ENCODE peak calls at places on chromosomes 5 and 9, in five cellular contexts. One of them, this sample, is unnamed.

GRCh38 chr9:84314306-84314705 is 26.3 kb downstream of the SLC28A3 start:
- DNase-seq in ascending aorta: no peak
- DNase-seq in neural crest cell: no peak
- DNase-seq in brain microvascular endothelial cell: no peak
- DNase-seq in GM13976: no peak
- DNase-seq in this sample: no peak

GRCh38 chr5:157511656-157512644 is 51.9 kb downstream of the NIPAL4 start:
- DNase-seq in brain microvascular endothelial cell: peak
- DNase-seq in GM13976: no peak
- DNase-seq in neural crest cell: peak
- DNase-seq in ascending aorta: peak
- DNase-seq in this sample: peak

GRCh38 chr5:956941-957729 is 51.5 kb upstream of the NKD2 start:
- DNase-seq in ascending aorta: no peak
- DNase-seq in brain microvascular endothelial cell: peak
- DNase-seq in GM13976: peak
- DNase-seq in neural crest cell: no peak
- DNase-seq in this sample: peak

GRCh38 chr5:27465140-27465539 is 426.8 kb upstream of the CDH9 start:
- DNase-seq in neural crest cell: no peak
- DNase-seq in GM13976: no peak
- DNase-seq in ascending aorta: no peak
- DNase-seq in brain microvascular endothelial cell: no peak
- DNase-seq in this sample: no peak

GRCh38 chr9:78366827-78367226 is 69.9 kb downstream of the PSAT1 start:
- DNase-seq in neural crest cell: no peak
- DNase-seq in ascending aorta: no peak
- DNase-seq in GM13976: no peak
- DNase-seq in brain microvascular endothelial cell: no peak
- DNase-seq in this sample: no peak

GRCh38 chr5:83472508-83473343 is 1.2 kb downstream of the VCAN start:
- DNase-seq in ascending aorta: peak
- DNase-seq in brain microvascular endothelial cell: no peak
- DNase-seq in neural crest cell: peak
- DNase-seq in GM13976: peak
- DNase-seq in this sample: peak

GRCh38 chr5:9898319-9898718 is 268.2 kb upstream of the TAS2R1 start:
- DNase-seq in brain microvascular endothelial cell: peak
- DNase-seq in GM13976: no peak
- DNase-seq in neural crest cell: peak
- DNase-seq in ascending aorta: no peak
- DNase-seq in this sample: peak

GRCh38 chr5:854966-855743 is 4.4 kb upstream of the ZDHHC11 start:
- DNase-seq in ascending aorta: no peak
- DNase-seq in GM13976: no peak
- DNase-seq in neural crest cell: no peak
- DNase-seq in brain microvascular endothelial cell: no peak
- DNase-seq in this sample: no peak

GRCh38 chr5:33258553-33258952 is 182.2 kb upstream of the TARS1 start:
- DNase-seq in ascending aorta: no peak
- DNase-seq in neural crest cell: no peak
- DNase-seq in brain microvascular endothelial cell: peak
- DNase-seq in GM13976: no peak
- DNase-seq in this sample: peak

GRCh38 chr9:32524558-32525461 is 1.2 kb downstream of the RIGI start:
- DNase-seq in neural crest cell: no peak
- DNase-seq in brain microvascular endothelial cell: peak
- DNase-seq in GM13976: no peak
- DNase-seq in ascending aorta: no peak
- DNase-seq in this sample: no peak

GRCh38 chr9:100011062-100011681 is 87.6 kb downstream of the ERP44 start:
- DNase-seq in brain microvascular endothelial cell: peak
- DNase-seq in neural crest cell: peak
- DNase-seq in GM13976: peak
- DNase-seq in ascending aorta: no peak
- DNase-seq in this sample: peak

GRCh38 chr5:133581348-133581747 is 31.0 kb downstream of the FSTL4 start:
- DNase-seq in ascending aorta: no peak
- DNase-seq in brain microvascular endothelial cell: no peak
- DNase-seq in neural crest cell: no peak
- DNase-seq in GM13976: no peak
- DNase-seq in this sample: no peak

GRCh38 chr5:8784692-8785091 is 761.2 kb downstream of the SEMA5A start:
- DNase-seq in GM13976: no peak
- DNase-seq in ascending aorta: no peak
- DNase-seq in neural crest cell: no peak
- DNase-seq in brain microvascular endothelial cell: no peak
- DNase-seq in this sample: no peak

GRCh38 chr9:114309096-114309495 is 13.8 kb upstream of the ORM1 start:
- DNase-seq in brain microvascular endothelial cell: no peak
- DNase-seq in GM13976: no peak
- DNase-seq in ascending aorta: no peak
- DNase-seq in neural crest cell: no peak
- DNase-seq in this sample: no peak

GRCh38 chr9:35518981-35519679 is 29.2 kb downstream of the RUSC2 start:
- DNase-seq in GM13976: no peak
- DNase-seq in brain microvascular endothelial cell: peak
- DNase-seq in neural crest cell: no peak
- DNase-seq in ascending aorta: no peak
- DNase-seq in this sample: peak

GRCh38 chr5:16721151-16722102 is 104.6 kb upstream of the RETREG1 start:
- DNase-seq in brain microvascular endothelial cell: no peak
- DNase-seq in ascending aorta: no peak
- DNase-seq in GM13976: no peak
- DNase-seq in neural crest cell: no peak
- DNase-seq in this sample: no peak

GRCh38 chr5:151696470-151697061 is 9.9 kb upstream of the SPARC start:
- DNase-seq in neural crest cell: no peak
- DNase-seq in brain microvascular endothelial cell: peak
- DNase-seq in GM13976: no peak
- DNase-seq in ascending aorta: peak
- DNase-seq in this sample: peak

GRCh38 chr9:136307215-136307750 is 3.4 kb upstream of the CCDC187 start:
- DNase-seq in ascending aorta: no peak
- DNase-seq in brain microvascular endothelial cell: no peak
- DNase-seq in GM13976: no peak
- DNase-seq in neural crest cell: no peak
- DNase-seq in this sample: no peak

GRCh38 chr5:159135896-159136531 is 36.3 kb upstream of the EBF1 start:
- DNase-seq in neural crest cell: no peak
- DNase-seq in GM13976: no peak
- DNase-seq in brain microvascular endothelial cell: peak
- DNase-seq in ascending aorta: no peak
- DNase-seq in this sample: peak

GRCh38 chr9:36798350-36799065 is 225.8 kb downstream of the MELK start:
- DNase-seq in neural crest cell: no peak
- DNase-seq in ascending aorta: no peak
- DNase-seq in GM13976: no peak
- DNase-seq in brain microvascular endothelial cell: no peak
- DNase-seq in this sample: no peak

GRCh38 chr9:110040788-110041187 is 167.2 kb downstream of the C9orf152 start:
- DNase-seq in ascending aorta: no peak
- DNase-seq in GM13976: no peak
- DNase-seq in neural crest cell: no peak
- DNase-seq in brain microvascular endothelial cell: no peak
- DNase-seq in this sample: peak

GRCh38 chr5:115626444-115626823 is 598 bp upstream of the TMED7 start:
- DNase-seq in ascending aorta: no peak
- DNase-seq in neural crest cell: no peak
- DNase-seq in GM13976: peak
- DNase-seq in brain microvascular endothelial cell: peak
- DNase-seq in this sample: no peak

GRCh38 chr9:137851516-137852217 is 25.9 kb upstream of the CACNA1B start:
- DNase-seq in GM13976: no peak
- DNase-seq in neural crest cell: no peak
- DNase-seq in ascending aorta: no peak
- DNase-seq in brain microvascular endothelial cell: no peak
- DNase-seq in this sample: no peak

GRCh38 chr5:133941456-133942196 is 26.8 kb downstream of the C5orf15 start:
- DNase-seq in GM13976: no peak
- DNase-seq in brain microvascular endothelial cell: no peak
- DNase-seq in neural crest cell: no peak
- DNase-seq in ascending aorta: no peak
- DNase-seq in this sample: no peak

GRCh38 chr5:143436871-143437270 is 33.4 kb upstream of the NR3C1 start:
- DNase-seq in ascending aorta: no peak
- DNase-seq in brain microvascular endothelial cell: no peak
- DNase-seq in GM13976: no peak
- DNase-seq in neural crest cell: no peak
- DNase-seq in this sample: no peak

DNA sequence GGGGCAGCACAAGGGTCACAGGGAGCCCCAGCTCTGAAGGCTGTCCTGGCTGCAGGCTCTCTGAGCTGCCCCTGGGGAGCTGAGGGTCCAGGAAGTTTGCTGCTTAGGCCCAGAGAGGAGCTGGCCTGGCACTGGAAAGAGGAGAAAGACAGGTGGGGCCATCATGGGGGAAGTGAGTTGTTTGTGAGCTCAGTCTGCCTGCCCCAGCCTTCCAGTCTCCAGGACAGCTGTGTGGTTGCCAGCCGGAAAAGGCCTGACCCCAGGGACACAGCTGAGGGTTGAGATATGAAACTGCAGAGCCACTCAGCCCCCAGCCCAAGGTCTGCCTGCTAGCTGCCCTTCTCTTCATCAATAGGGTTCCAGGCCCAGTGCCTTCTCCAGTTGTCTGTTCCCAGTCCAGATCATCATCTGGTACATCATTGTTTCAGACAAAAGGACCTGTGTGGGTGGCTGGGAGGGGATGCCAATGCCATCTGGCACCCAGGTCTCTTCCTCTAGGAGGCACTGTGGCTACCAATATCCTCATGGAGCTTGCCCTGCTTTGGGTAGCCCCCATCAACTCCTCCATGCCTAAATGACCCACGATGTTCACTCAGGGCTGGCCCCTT is 4.2 kb upstream of the DDX41 start:
- DNase-seq in brain microvascular endothelial cell: no peak
- DNase-seq in neural crest cell: no peak
- DNase-seq in ascending aorta: no peak
- DNase-seq in GM13976: no peak
- DNase-seq in this sample: no peak
- TF ChIP-seq CTCF in brain microvascular endothelial cell: peak
- TF ChIP-seq CTCF in neural crest cell: no peak
- TF ChIP-seq CTCF in ascending aorta: no peak
- TF ChIP-seq CTCF in GM13976: no peak
- TF ChIP-seq CTCF in this sample: peak

DNA sequence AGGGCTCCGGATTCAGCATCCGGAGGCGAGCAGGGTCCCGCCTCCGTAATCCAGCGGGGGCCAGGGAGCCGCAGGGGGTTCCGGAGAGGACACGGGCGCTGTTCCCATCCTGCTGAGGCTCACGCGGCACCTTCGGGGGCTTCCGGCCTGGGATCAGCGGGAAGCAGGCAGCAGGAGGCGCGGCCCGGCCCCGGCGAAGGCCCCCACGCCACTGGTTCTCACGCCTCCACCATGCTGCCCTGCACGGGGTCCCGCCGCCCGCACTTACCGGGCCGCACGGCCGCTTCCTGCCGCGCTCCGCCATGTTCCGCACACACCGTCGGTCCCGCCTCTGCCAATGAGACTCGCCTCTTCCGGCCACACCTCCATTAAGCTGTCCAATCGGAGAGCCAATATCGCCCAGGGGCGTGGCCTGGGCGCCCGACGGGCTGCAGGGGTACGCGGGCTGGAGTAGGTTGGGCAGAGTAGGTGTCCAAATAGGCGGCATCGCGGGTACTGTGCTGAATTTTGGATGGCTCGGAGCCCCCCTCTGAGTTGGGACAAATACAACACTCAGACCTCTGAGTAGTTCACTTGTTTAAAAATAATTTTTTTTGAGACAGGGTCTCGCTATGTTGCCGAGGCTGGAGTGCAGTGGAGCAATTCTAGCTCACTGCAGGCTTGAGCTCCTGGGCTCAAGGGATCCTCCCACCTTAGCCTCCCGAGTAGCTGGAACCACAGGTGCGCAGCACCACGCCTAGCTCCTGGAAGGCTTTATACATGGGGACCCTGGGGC is at the start of gene SPOUT1:
- DNase-seq in GM13976: peak
- DNase-seq in ascending aorta: peak
- DNase-seq in brain microvascular endothelial cell: peak
- DNase-seq in neural crest cell: peak
- DNase-seq in this sample: peak
- TF ChIP-seq CTCF in GM13976: no peak
- TF ChIP-seq CTCF in ascending aorta: no peak
- TF ChIP-seq CTCF in brain microvascular endothelial cell: no peak
- TF ChIP-seq CTCF in neural crest cell: no peak
- TF ChIP-seq CTCF in this sample: no peak

DNA sequence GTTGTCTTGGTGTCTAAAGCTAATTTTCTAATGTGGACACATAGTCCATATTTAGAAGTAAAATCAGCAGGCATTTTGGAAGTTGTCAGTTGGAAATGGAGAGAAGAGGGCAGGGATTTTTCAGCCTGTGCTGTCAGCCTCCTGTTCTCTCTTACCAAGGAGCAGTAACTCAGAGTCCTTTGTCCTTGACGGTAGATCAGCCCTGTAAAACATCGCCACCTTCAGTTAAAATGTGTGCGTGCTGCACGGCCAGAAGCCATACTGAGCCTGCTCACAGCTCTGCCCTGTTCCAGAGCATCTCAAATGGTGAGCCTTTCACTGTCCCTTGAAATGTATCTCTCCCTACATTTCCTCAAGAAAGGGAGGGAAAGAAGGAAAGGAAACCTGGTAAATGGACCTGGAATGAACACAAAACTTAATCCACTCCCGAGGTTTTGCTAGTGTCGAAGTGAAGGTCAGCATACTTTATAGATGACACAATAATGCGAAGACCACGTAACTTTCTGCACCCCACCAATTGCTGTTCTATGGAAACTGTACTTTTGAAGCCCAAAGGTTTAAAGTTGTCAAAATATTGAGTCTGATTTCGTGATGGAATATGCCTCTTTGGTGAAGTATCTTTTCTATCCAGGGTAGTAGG is 103.6 kb downstream of the SNCAIP start:
- DNase-seq in ascending aorta: no peak
- DNase-seq in GM13976: peak
- DNase-seq in neural crest cell: peak
- DNase-seq in brain microvascular endothelial cell: peak
- DNase-seq in this sample: peak
- TF ChIP-seq CTCF in ascending aorta: peak
- TF ChIP-seq CTCF in GM13976: peak
- TF ChIP-seq CTCF in neural crest cell: peak
- TF ChIP-seq CTCF in brain microvascular endothelial cell: peak
- TF ChIP-seq CTCF in this sample: peak

GRCh38 chr9:127563579-127563978 is 48.5 kb upstream of the STXBP1 start:
- DNase-seq in neural crest cell: no peak
- DNase-seq in ascending aorta: no peak
- DNase-seq in GM13976: no peak
- DNase-seq in brain microvascular endothelial cell: no peak
- DNase-seq in this sample: no peak

GRCh38 chr9:127561491-127562270 is 50.4 kb upstream of the STXBP1 start:
- DNase-seq in brain microvascular endothelial cell: peak
- DNase-seq in GM13976: no peak
- DNase-seq in neural crest cell: no peak
- DNase-seq in ascending aorta: peak
- DNase-seq in this sample: peak

GRCh38 chr9:127565231-127565630 is 46.8 kb upstream of the STXBP1 start:
- DNase-seq in ascending aorta: no peak
- DNase-seq in GM13976: no peak
- DNase-seq in brain microvascular endothelial cell: no peak
- DNase-seq in neural crest cell: no peak
- DNase-seq in this sample: no peak

GRCh38 chr9:127562271-127562780 is 49.8 kb upstream of the STXBP1 start:
- DNase-seq in GM13976: no peak
- DNase-seq in brain microvascular endothelial cell: no peak
- DNase-seq in neural crest cell: no peak
- DNase-seq in ascending aorta: no peak
- DNase-seq in this sample: no peak

GRCh38 chr9:127562841-127563523 is 49.1 kb upstream of the STXBP1 start:
- DNase-seq in ascending aorta: no peak
- DNase-seq in GM13976: no peak
- DNase-seq in brain microvascular endothelial cell: peak
- DNase-seq in neural crest cell: no peak
- DNase-seq in this sample: peak
- TF ChIP-seq CTCF in ascending aorta: no peak
- TF ChIP-seq CTCF in GM13976: no peak
- TF ChIP-seq CTCF in brain microvascular endothelial cell: peak
- TF ChIP-seq CTCF in neural crest cell: no peak
- TF ChIP-seq CTCF in this sample: peak